ENCODE peak calls at places on chromosomes 5 and 9, in six cellular contexts. G, V, E, F, U and S are unnamed samples.

GRCh38 chr9:13705913-13706312 is 426.4 kb upstream of the MPDZ start:
- DNase-seq in G (peak), V (peak), E (no peak), F (no peak), U (no peak), S (no peak)

GRCh38 chr9:87382902-87383301 is 114.8 kb upstream of the DAPK1 start:
- DNase-seq in G (peak), V (peak), E (no peak), F (no peak), U (no peak), S (no peak)

GRCh38 chr9:76912631-76913275 is 6.8 kb upstream of the PRUNE2 start:
- DNase-seq in G (peak), V (peak), E (no peak), F (no peak), U (no peak), S (peak)

GRCh38 chr9:35481347-35481975 is 8.4 kb upstream of the RUSC2 start:
- DNase-seq in G (peak), V (peak), E (peak), F (no peak), U (peak), S (peak)

GRCh38 chr5:140358738-140359310 is 1.2 kb upstream of the SLC4A9 start:
- DNase-seq in G (peak), V (peak), E (no peak), F (no peak), U (no peak), S (no peak)

GRCh38 chr9:35650341-35651158 is at the start of gene SIT1:
- DNase-seq in G (no peak), V (no peak), E (no peak), F (no peak), U (no peak), S (no peak)

GRCh38 chr9:127854169-127854833 is at the start of gene ENG:
- DNase-seq in G (peak), V (peak), E (peak), F (no peak), U (no peak), S (peak)

GRCh38 chr5:66546541-66546940 is 49.7 kb upstream of the MAST4 start:
- DNase-seq in G (no peak), V (no peak), E (no peak), F (no peak), U (no peak), S (no peak)

GRCh38 chr5:119655081-119655480 is 25.7 kb downstream of the FAM170A start:
- DNase-seq in G (peak), V (no peak), E (no peak), F (no peak), U (no peak), S (no peak)

GRCh38 chr5:170623576-170624181 is 119.9 kb downstream of the KCNIP1 start:
- DNase-seq in G (peak), V (peak), E (peak), F (no peak), U (no peak), S (peak)

GRCh38 chr9:121779381-121780117 is 128.1 kb downstream of the DAB2IP start:
- DNase-seq in G (peak), V (no peak), E (no peak), F (no peak), U (no peak), S (no peak)

GRCh38 chr9:114666841-114667240 is 9.2 kb upstream of the TEX53 start:
- DNase-seq in G (no peak), V (no peak), E (no peak), F (no peak), U (no peak), S (no peak)

GRCh38 chr9:7325980-7326379 is 473.6 kb downstream of the DMAC1 start:
- DNase-seq in G (no peak), V (no peak), E (no peak), F (no peak), U (no peak), S (no peak)

GRCh38 chr5:177520906-177521513 is 4.2 kb upstream of the DDX41 start:
- DNase-seq in G (no peak), V (no peak), E (no peak), F (no peak), U (no peak), S (no peak)

GRCh38 chr5:130116972-130117371 is 212.7 kb downstream of the CHSY3 start:
- DNase-seq in G (no peak), V (no peak), E (no peak), F (no peak), U (no peak), S (no peak)

GRCh38 chr9:137778336-137778735 is 99.2 kb upstream of the CACNA1B start:
- DNase-seq in G (no peak), V (no peak), E (no peak), F (no peak), U (no peak), S (no peak)

GRCh38 chr5:1477341-1477740 is 32.1 kb upstream of the SLC6A3 start:
- DNase-seq in G (no peak), V (peak), E (no peak), F (no peak), U (no peak), S (no peak)

GRCh38 chr5:142070734-142071133 is 37.8 kb upstream of the NDFIP1 start:
- DNase-seq in G (no peak), V (no peak), E (no peak), F (no peak), U (no peak), S (no peak)

GRCh38 chr9:104686081-104686480 is 8.2 kb upstream of the OR13D1 start:
- DNase-seq in G (no peak), V (no peak), E (no peak), F (no peak), U (no peak), S (no peak)

GRCh38 chr9:17578911-17579793 is at the start of gene SH3GL2:
- DNase-seq in G (peak), V (peak), E (peak), F (no peak), U (no peak), S (no peak)